ENCODE peak calls at places on chromosomes 6 and 20, in five cellular contexts. U, L, V, O and S are unnamed samples.

GRCh38 chr6:83151114-83151513 is 42.0 kb downstream of the PGM3 start:
- DNase-seq in V (no peak), O (no peak), L (no peak), U (no peak), S (no peak)

GRCh38 chr20:56442381-56443365 is 25.8 kb upstream of the RTF2 start:
- DNase-seq in U (no peak), O (no peak), L (no peak), V (no peak), S (no peak)

GRCh38 chr6:155418017-155418749 is 37.5 kb downstream of the NOX3 start:
- DNase-seq in L (peak; percentile 66), O (no peak), V (peak; percentile 61), U (no peak), S (no peak)

GRCh38 chr6:168999392-168999791 is 254.3 kb downstream of the THBS2 start:
- DNase-seq in L (no peak), U (no peak), V (no peak), O (no peak), S (no peak)

GRCh38 chr6:139296927-139297326 is 5.1 kb upstream of the TXLNB start:
- DNase-seq in O (no peak), V (peak; percentile 57), U (no peak), L (no peak), S (no peak)

GRCh38 chr6:105692630-105693212 is 289.8 kb upstream of the PREP start:
- DNase-seq in L (no peak), U (no peak), V (no peak), O (no peak), S (no peak)

GRCh38 chr6:8481727-8482126 is 46.4 kb upstream of the SLC35B3 start:
- DNase-seq in L (no peak), V (no peak), U (no peak), O (no peak), S (no peak)

GRCh38 chr6:157225575-157225995 is 97.7 kb downstream of the TMEM242 start:
- DNase-seq in V (no peak), O (no peak), U (no peak), L (no peak), S (no peak)

GRCh38 chr6:39366875-39367618 is 44.5 kb upstream of the KCNK16 start:
- DNase-seq in L (no peak), O (no peak), V (peak; percentile 17), U (no peak), S (peak; percentile 78)

GRCh38 chr6:113719545-113719944 is 137.6 kb upstream of the MARCKS start:
- DNase-seq in O (no peak), L (no peak), V (peak; percentile 11), U (no peak), S (no peak)